ENCODE peak calls at places on chromosome 16, in seven cellular contexts. S is neuronal stem cell, H is H9, Q is IMR-90, N is mesenchymal stem cell, I is trophoblast cell, E is H1. G is an unnamed sample.

GRCh38 chr16:74651841-74652240 is 14.8 kb downstream of the RFWD3 start:
- DNase-seq in N (no peak), Q (no peak), H (no peak), I (peak; percentile 42), S (no peak), E (no peak), G (no peak)

GRCh38 chr16:49739381-49739780 is 116.5 kb downstream of the ZNF423 start:
- DNase-seq in N (no peak), I (peak; percentile 25), Q (no peak), H (peak; percentile 76), S (no peak), E (peak; percentile 67), G (peak; percentile 85)

GRCh38 chr16:48999034-48999433 is 282.6 kb downstream of the CBLN1 start:
- DNase-seq in N (no peak), E (no peak), H (no peak), Q (no peak), I (no peak), S (no peak), G (peak; percentile 40)

GRCh38 chr16:67234180-67234597 is 7.3 kb downstream of the TMEM208 start:
- DNase-seq in E (no peak), H (peak; percentile 18), I (no peak), S (no peak), N (no peak), Q (no peak), G (no peak)

GRCh38 chr16:11411059-11411550 is 65.8 kb downstream of the RMI2 start:
- DNase-seq in S (no peak), I (no peak), N (no peak), Q (no peak), H (no peak), E (no peak), G (no peak)

GRCh38 chr16:67115649-67116048 is 5.9 kb downstream of the PHAF1 start:
- DNase-seq in Q (peak; percentile 95), H (no peak), N (peak; percentile 90), E (no peak), I (peak; percentile 96), S (no peak), G (no peak)

GRCh38 chr16:30472328-30472942 is at the start of gene ITGAL:
- DNase-seq in E (no peak), H (no peak), Q (no peak), N (no peak), I (peak; percentile 13), S (no peak), G (peak; percentile 6)

GRCh38 chr16:85969591-85969990 is 70.6 kb downstream of the IRF8 start:
- DNase-seq in H (no peak), E (no peak), Q (peak; percentile 2), I (no peak), S (no peak), N (peak; percentile 24), G (peak; percentile 22)

GRCh38 chr16:89855986-89856385 is 17.4 kb upstream of the TCF25 start:
- DNase-seq in I (no peak), N (no peak), S (no peak), H (no peak), Q (no peak), E (no peak), G (no peak)

GRCh38 chr16:2968738-2969544 is at the start of gene PAQR4:
- DNase-seq in E (peak; percentile 95), S (peak; percentile 91), Q (peak; percentile 81), N (peak; percentile 88), H (peak; percentile 89), I (peak; percentile 96), G (peak; percentile 94)

DNA sequence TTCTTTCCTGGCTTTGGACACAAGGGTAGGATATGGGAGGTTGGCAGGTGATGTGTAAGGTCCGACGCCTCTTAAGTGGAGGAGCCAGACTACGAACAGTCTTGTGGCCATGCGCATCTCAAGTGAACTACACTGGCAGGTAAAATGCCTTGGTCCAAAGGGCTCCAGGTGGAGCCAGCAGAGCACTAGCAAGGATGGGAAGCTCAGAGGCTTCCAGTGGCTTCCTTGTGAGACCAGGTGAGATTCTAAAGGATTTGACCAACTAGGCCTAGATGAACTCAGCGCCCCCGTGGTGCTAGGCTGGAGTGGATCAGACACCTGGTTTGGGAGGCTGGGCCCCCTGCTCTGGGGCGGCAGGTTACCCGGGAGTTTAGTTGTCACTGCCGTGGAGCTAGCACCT is 984 bp upstream of the RPS2 start:
- DNase-seq in I (no peak), E (no peak), S (no peak), H (no peak), N (no peak), Q (no peak), G (no peak)
- H3K18ac ChIP-seq in I (no peak overlapping the region), E (no peak overlapping the region), S (no peak overlapping the region), H (no peak overlapping the region), N (no peak overlapping the region), Q (no peak overlapping the region), G (no peak overlapping the region)

GRCh38 chr16:87347932-87348615 is 30.9 kb upstream of the C16orf95 start:
- DNase-seq in I (no peak), Q (no peak), S (no peak), H (no peak), N (no peak), E (no peak), G (no peak)
- H4K8ac ChIP-seq in I (no peak overlapping the region), Q (no peak overlapping the region), S (no peak overlapping the region), H (no peak overlapping the region), N (no peak overlapping the region), E (peak overlapping the region; percentile 0), G (no peak overlapping the region)

GRCh38 chr16:84362410-84362809 is 5.9 kb upstream of the ATP2C2 start:
- DNase-seq in H (peak; percentile 55), Q (no peak), S (peak; percentile 69), N (no peak), E (no peak), I (no peak), G (peak; percentile 66)
- H3K18ac ChIP-seq in H (no peak overlapping the region), Q (no peak overlapping the region), S (no peak overlapping the region), N (no peak overlapping the region), E (no peak overlapping the region), I (no peak overlapping the region), G (no peak overlapping the region)

DNA sequence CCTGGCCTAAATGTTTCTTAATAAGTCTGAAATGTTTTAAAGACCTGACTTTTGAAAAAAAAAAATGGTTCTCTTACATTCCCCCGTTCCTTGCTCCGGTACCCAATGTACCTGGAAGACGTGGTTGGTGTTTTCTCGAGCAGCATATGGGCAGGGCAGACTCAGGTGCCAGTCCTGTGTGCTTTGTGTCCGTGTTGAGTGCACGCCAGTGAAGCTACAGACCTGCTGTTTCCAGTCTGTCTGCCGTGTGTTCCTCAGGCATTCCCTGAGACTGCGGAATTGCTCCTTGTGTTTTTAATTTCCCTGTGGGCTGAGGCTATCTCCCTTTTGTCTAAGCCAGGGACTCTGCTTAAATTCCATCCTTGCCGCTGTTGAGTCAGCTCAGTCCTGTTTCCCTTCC is 11.7 kb upstream of the IL17C start:
- DNase-seq in H (no peak), Q (no peak), E (no peak), S (no peak), I (no peak), N (no peak), G (no peak)
- H4K8ac ChIP-seq in H (no peak overlapping the region), Q (no peak overlapping the region), E (no peak overlapping the region), S (no peak overlapping the region), I (no peak overlapping the region), N (no peak overlapping the region), G (no peak overlapping the region)

GRCh38 chr16:57801856-57802634 is at the start of gene KIFC3:
- DNase-seq in H (peak; percentile 49), E (peak; percentile 73), Q (peak; percentile 72), S (no peak), I (peak; percentile 47), N (peak; percentile 82), G (peak; percentile 78)

GRCh38 chr16:57802635-57803412 is 533 bp upstream of the KIFC3 start:
- DNase-seq in N (peak; percentile 79), S (no peak), E (peak; percentile 62), H (peak; percentile 67), Q (peak; percentile 54), I (no peak), G (peak; percentile 81)

GRCh38 chr16:57799619-57800212 is 2.6 kb downstream of the KIFC3 start:
- DNase-seq in H (no peak), E (no peak), S (no peak), N (no peak), Q (no peak), I (no peak), G (peak; percentile 63)

GRCh38 chr16:57800213-57801097 is 1.8 kb downstream of the KIFC3 start:
- DNase-seq in I (no peak), Q (no peak), H (no peak), S (no peak), N (peak; percentile 24), E (no peak), G (peak; percentile 62)

DNA sequence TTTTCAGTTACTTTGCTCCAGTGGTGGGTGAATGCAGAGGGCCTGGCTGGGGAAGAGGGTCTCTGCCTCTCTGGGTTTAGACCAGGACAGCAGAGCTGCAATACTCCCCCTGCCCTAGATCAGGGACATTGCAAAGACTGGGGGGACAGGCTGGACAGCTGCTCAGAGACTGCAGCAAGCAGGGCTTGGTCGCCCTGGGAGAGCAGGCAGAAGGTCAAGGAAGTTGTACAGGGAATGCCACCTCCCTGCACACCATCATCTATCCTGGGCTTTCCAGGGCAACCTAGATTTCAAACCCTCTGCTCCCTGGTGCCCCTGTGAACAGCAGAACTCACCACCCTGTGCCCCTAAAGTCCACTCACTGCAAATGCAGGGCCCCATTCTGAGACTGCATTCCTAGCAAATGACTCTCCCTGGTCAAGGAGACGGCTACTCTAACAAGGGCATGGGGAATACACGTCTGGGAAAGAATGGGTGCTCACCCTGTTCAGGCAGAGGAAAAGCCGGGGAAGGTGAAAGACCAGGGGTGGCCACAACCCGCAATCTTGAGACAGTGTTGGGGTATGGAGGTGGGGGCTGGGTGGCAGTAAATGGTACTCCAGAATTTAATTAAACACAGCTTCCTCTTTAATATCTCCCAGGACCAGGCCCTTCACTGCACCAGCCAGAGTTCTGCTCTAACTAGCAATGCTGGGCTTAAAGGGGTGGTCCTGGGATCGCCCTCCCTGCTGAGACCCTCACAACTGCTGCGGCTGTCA is 1.0 kb downstream of the KIFC3 start:
- DNase-seq in N (peak; percentile 89), Q (peak; percentile 75), I (no peak), S (no peak), H (no peak), E (no peak), G (peak; percentile 83)
- H3K18ac ChIP-seq in N (peak overlapping the region; percentile 95), Q (peak overlapping the region; percentile 79), I (peak overlapping the region; percentile 80), S (peak overlapping the region; percentile 1), H (no peak overlapping the region), E (no peak overlapping the region), G (peak overlapping the region; percentile 96)

GRCh38 chr16:24906199-24906808 is 60.5 kb downstream of the SLC5A11 start:
- DNase-seq in H (no peak), S (no peak), I (peak; percentile 53), Q (peak; percentile 26), E (no peak), N (peak; percentile 22), G (no peak)
- H4K8ac ChIP-seq in H (no peak overlapping the region), S (no peak overlapping the region), I (no peak overlapping the region), Q (no peak overlapping the region), E (no peak overlapping the region), N (peak overlapping the region; percentile 29), G (no peak overlapping the region)

GRCh38 chr16:65644821-65645220 is 523.0 kb upstream of the CDH11 start:
- DNase-seq in Q (no peak), S (no peak), I (no peak), N (no peak), E (no peak), H (no peak), G (no peak)

GRCh38 chr16:65641049-65641448 is 519.2 kb upstream of the CDH11 start:
- DNase-seq in H (no peak), E (no peak), S (no peak), Q (no peak), N (no peak), I (no peak), G (no peak)

GRCh38 chr16:65641693-65642289 is 519.9 kb upstream of the CDH11 start:
- DNase-seq in Q (no peak), S (no peak), H (no peak), E (no peak), N (no peak), I (no peak), G (no peak)
- H3K18ac ChIP-seq in Q (no peak overlapping the region), S (no peak overlapping the region), H (no peak overlapping the region), E (no peak overlapping the region), N (no peak overlapping the region), I (no peak overlapping the region), G (no peak overlapping the region)

GRCh38 chr16:1929105-1929504 is 10.9 kb upstream of the HS3ST6 start:
- DNase-seq in H (no peak), E (no peak), N (no peak), Q (no peak), I (peak; percentile 48), S (no peak), G (no peak)
- H4K8ac ChIP-seq in H (no peak overlapping the region), E (no peak overlapping the region), N (peak overlapping the region; percentile 98), Q (peak overlapping the region; percentile 74), I (peak overlapping the region; percentile 88), S (no peak overlapping the region), G (no peak overlapping the region)

G was measured in mesendoderm.